ENCODE peak calls at places on chromosomes 2 and 18, in six cellular contexts. W is stimulated activated CD4-positive, alpha-beta T cell treated with anti-CD3 and anti-CD28 coated beads, Interleukin-12 subunit alpha, Interleukin-12 subunit beta, amount 100 ng/mL, for 4 hours; U is AG04450; N is mucosa of gallbladder; Y is HepG2; H is activated naive CD8-positive, alpha-beta T cell treated with anti-CD3 and anti-CD28 coated beads, Interleukin-2, amount 50 U/mL, for 16 hours. Q is an unnamed sample.

GRCh38 chr2:214265991-214266489 is 144.8 kb upstream of the VWC2L start:
- DNase-seq in W (no peak), U (no peak), H (no peak), Y (no peak), N (no peak), Q (no peak)

GRCh38 chr2:180524458-180524857 is 455.9 kb upstream of the UBE2E3 start:
- DNase-seq in W (no peak), Y (no peak), U (no peak), N (no peak), H (no peak), Q (no peak)

GRCh38 chr18:48926420-48926857 is 24.3 kb downstream of the SMAD7 start:
- DNase-seq in U (no peak), Y (peak; percentile 89), N (no peak), H (no peak), W (no peak), Q (no peak)

GRCh38 chr2:238638100-238638981 is 209.5 kb upstream of the TWIST2 start:
- DNase-seq in N (peak; percentile 6), Y (no peak), H (no peak), U (no peak), W (no peak), Q (peak; percentile 91)

GRCh38 chr2:863732-864450 is 86.8 kb upstream of the SNTG2 start:
- DNase-seq in W (no peak), H (no peak), U (no peak), N (no peak), Y (no peak), Q (no peak)

GRCh38 chr2:6960659-6961058 is 43.4 kb downstream of the RNF144A start:
- DNase-seq in H (no peak), W (no peak), N (peak; percentile 53), U (no peak), Y (no peak), Q (peak; percentile 88)

GRCh38 chr2:240324312-240325005 is 111.0 kb upstream of the GPC1 start:
- DNase-seq in W (no peak), H (no peak), U (no peak), N (no peak), Y (no peak), Q (no peak)

GRCh38 chr2:145530653-145531052 is 1010.7 kb upstream of the ZEB2 start:
- DNase-seq in U (no peak), W (no peak), Y (no peak), N (no peak), H (no peak), Q (no peak)

GRCh38 chr18:75880266-75880665 is 452.8 kb upstream of the SMIM21 start:
- DNase-seq in Y (no peak), H (no peak), N (no peak), W (no peak), U (no peak), Q (no peak)

GRCh38 chr2:233418761-233419625 is 64.7 kb downstream of the DGKD start:
- DNase-seq in Y (no peak), U (no peak), H (no peak), N (peak; percentile 43), W (no peak), Q (peak; percentile 90)

GRCh38 chr2:239807568-239807967 is 217.6 kb downstream of the NDUFA10 start:
- DNase-seq in N (no peak), H (no peak), Y (no peak), W (no peak), U (no peak), Q (no peak)

GRCh38 chr18:59662008-59662701 is 35.1 kb downstream of the CCBE1 start:
- DNase-seq in N (no peak), H (no peak), U (no peak), W (no peak), Y (no peak), Q (no peak)

GRCh38 chr18:35083174-35083712 is 42.0 kb downstream of the MAPRE2 start:
- DNase-seq in H (no peak), Y (no peak), U (no peak), N (no peak), W (no peak), Q (no peak)

Q was measured in esophagus muscularis mucosa.